ENCODE peak calls at places on chromosomes 3 and 15, in five cellular contexts. Y, O, P, Z and Q are unnamed samples.

GRCh38 chr3:99498544-99499234 is 139.7 kb upstream of the COL8A1 start:
- DNase-seq in Y (peak; percentile 25), O (no peak), P (no peak), Z (peak; percentile 37), Q (no peak)

GRCh38 chr15:63983071-63983711 is 63.1 kb downstream of the DAPK2 start:
- DNase-seq in Y (no peak), O (peak; percentile 37), P (no peak), Z (peak; percentile 19), Q (peak; percentile 39)

GRCh38 chr3:28250999-28251398 is 9.6 kb downstream of the CMC1 start:
- DNase-seq in Y (peak; percentile 21), O (no peak), P (no peak), Z (no peak), Q (no peak)

GRCh38 chr3:143206955-143207337 is 87.4 kb downstream of the CHST2 start:
- DNase-seq in Y (no peak), O (no peak), P (no peak), Z (no peak), Q (peak; percentile 44)

GRCh38 chr15:85831415-85832113 is 36.8 kb upstream of the KLHL25 start:
- DNase-seq in Y (peak; percentile 48), O (peak; percentile 67), P (no peak), Z (peak; percentile 73), Q (peak; percentile 49)

GRCh38 chr3:4797201-4797600 is 182.0 kb upstream of the BHLHE40 start:
- DNase-seq in Y (no peak), O (no peak), P (no peak), Z (peak; percentile 45), Q (no peak)

GRCh38 chr3:63096248-63097058 is 181.7 kb upstream of the SYNPR start:
- DNase-seq in Y (no peak), O (peak; percentile 55), P (no peak), Z (peak; percentile 24), Q (no peak)

GRCh38 chr15:44633603-44634002 is 29.9 kb downstream of the SPG11 start:
- DNase-seq in Y (peak; percentile 36), O (no peak), P (no peak), Z (no peak), Q (no peak)

GRCh38 chr3:155605571-155605970 is 139.3 kb downstream of the PLCH1 start:
- DNase-seq in Y (no peak), O (no peak), P (no peak), Z (no peak), Q (no peak)

GRCh38 chr15:55742927-55743614 is at the start of gene PRTG:
- DNase-seq in Y (peak; percentile 69), O (peak; percentile 76), P (peak; percentile 75), Z (peak; percentile 87), Q (peak; percentile 98)

GRCh38 chr15:67024322-67024997 is 40.9 kb upstream of the SMAD3 start:
- DNase-seq in Y (peak; percentile 97), O (no peak), P (peak; percentile 87), Z (peak; percentile 59), Q (no peak)

GRCh38 chr15:85361306-85361705 is 19.1 kb upstream of the AKAP13 start:
- DNase-seq in Y (no peak), O (no peak), P (no peak), Z (no peak), Q (no peak)

GRCh38 chr15:70974004-70974832 is 81.6 kb downstream of the LRRC49 start:
- DNase-seq in Y (peak; percentile 83), O (no peak), P (no peak), Z (peak; percentile 46), Q (no peak)

GRCh38 chr15:78715930-78716329 is 74.9 kb upstream of the CHRNB4 start:
- DNase-seq in Y (peak; percentile 82), O (no peak), P (peak; percentile 49), Z (no peak), Q (no peak)

GRCh38 chr15:64574220-64574994 is 114.0 kb downstream of the ZNF609 start:
- DNase-seq in Y (peak; percentile 75), O (no peak), P (no peak), Z (no peak), Q (no peak)

GRCh38 chr15:87672309-87672897 is 584.1 kb downstream of the NTRK3 start:
- DNase-seq in Y (peak; percentile 41), O (peak; percentile 40), P (no peak), Z (peak; percentile 51), Q (peak; percentile 32)

GRCh38 chr3:52068055-52068704 is 11.8 kb upstream of the DUSP7 start:
- DNase-seq in Y (peak; percentile 61), O (no peak), P (no peak), Z (no peak), Q (no peak)

GRCh38 chr3:28835751-28836150 is 445.1 kb upstream of the RBMS3 start:
- DNase-seq in Y (peak; percentile 1), O (peak; percentile 58), P (no peak), Z (peak; percentile 57), Q (no peak)

GRCh38 chr15:101406796-101407195 is 82.7 kb downstream of the PCSK6 start:
- DNase-seq in Y (no peak), O (no peak), P (no peak), Z (no peak), Q (no peak)

GRCh38 chr15:31276596-31277298 is 49.9 kb upstream of the KLF13 start:
- DNase-seq in Y (no peak), O (no peak), P (no peak), Z (no peak), Q (no peak)

GRCh38 chr3:171293142-171293782 is 166.9 kb downstream of the TNIK start:
- DNase-seq in Y (no peak), O (no peak), P (no peak), Z (no peak), Q (no peak)

GRCh38 chr3:153162513-153163348 is 705 bp downstream of the RAP2B start:
- DNase-seq in Y (peak; percentile 26), O (peak; percentile 37), P (peak; percentile 58), Z (peak; percentile 59), Q (peak; percentile 49)

GRCh38 chr3:176795897-176796296 is 401.4 kb downstream of the TBL1XR1 start:
- DNase-seq in Y (no peak), O (no peak), P (no peak), Z (peak; percentile 77), Q (no peak)

GRCh38 chr3:123373535-123373987 is 75.3 kb downstream of the ADCY5 start:
- DNase-seq in Y (no peak), O (no peak), P (no peak), Z (no peak), Q (no peak)

GRCh38 chr15:65663521-65663920 is 41.8 kb downstream of the SLC24A1 start:
- DNase-seq in Y (no peak), O (no peak), P (no peak), Z (no peak), Q (no peak)

GRCh38 chr3:182795383-182795782 is 2.1 kb downstream of the ATP11B start:
- DNase-seq in Y (no peak), O (no peak), P (peak; percentile 15), Z (no peak), Q (no peak)

GRCh38 chr3:187454416-187454815 is 86.2 kb downstream of the RTP4 start:
- DNase-seq in Y (no peak), O (no peak), P (no peak), Z (peak; percentile 82), Q (no peak)

GRCh38 chr15:68154923-68155559 is 50.1 kb downstream of the CALML4 start:
- DNase-seq in Y (peak; percentile 70), O (no peak), P (peak; percentile 39), Z (peak; percentile 66), Q (peak; percentile 35)

GRCh38 chr3:48565591-48566400 is 2.2 kb upstream of the UCN2 start:
- DNase-seq in Y (peak; percentile 64), O (no peak), P (no peak), Z (no peak), Q (no peak)

GRCh38 chr15:100211855-100212850 is 129.6 kb downstream of the ADAMTS17 start:
- DNase-seq in Y (no peak), O (no peak), P (peak; percentile 31), Z (peak; percentile 53), Q (no peak)

GRCh38 chr3:196399485-196399945 is 32.7 kb downstream of the UBXN7 start:
- DNase-seq in Y (peak; percentile 72), O (no peak), P (peak; percentile 77), Z (no peak), Q (no peak)

GRCh38 chr3:98508582-98508981 is 11.1 kb downstream of the OR5K2 start:
- DNase-seq in Y (no peak), O (no peak), P (no peak), Z (no peak), Q (no peak)

GRCh38 chr15:100694381-100695012 is 92.1 kb downstream of the ASB7 start:
- DNase-seq in Y (peak; percentile 62), O (no peak), P (no peak), Z (no peak), Q (no peak)

DNA sequence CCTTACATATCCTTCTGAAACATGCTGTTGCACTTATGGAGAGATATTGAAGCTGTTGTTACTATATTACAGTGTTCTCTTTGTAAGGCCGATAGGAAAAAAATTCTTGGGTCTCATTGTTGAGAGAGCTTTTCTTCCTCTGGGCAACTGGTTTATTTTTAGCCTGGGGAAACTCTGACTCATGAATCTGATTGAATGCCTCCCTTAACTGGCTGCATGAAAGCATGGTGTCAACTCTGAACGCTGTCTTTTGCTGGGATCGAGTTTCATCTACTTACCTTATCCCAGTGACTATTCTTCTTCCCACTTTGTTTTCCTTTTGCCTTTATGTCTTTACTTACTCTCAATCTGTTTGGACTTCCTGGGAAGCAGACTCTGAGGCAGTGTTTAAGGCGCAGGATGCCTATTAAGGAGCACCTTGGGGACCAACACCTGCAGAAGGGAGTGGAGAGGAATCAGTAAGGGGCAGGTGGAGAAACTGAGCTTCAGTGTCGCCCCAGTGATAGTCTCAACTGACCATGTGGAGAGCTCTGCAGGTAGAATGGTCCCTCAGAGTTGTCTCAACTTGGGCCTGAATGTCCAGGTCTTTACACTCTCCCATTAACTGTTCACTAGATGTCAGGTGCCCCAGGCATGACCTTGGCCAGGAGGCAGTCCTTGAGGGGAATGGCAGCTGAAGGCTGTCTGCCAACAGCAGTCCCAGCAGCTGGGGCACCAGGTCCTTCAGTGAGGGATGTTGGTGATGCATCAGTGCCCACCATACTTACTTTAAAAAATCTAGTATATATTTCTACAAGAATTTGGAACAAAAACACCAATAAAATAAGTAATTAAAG is 88.9 kb upstream of the CCNL1 start:
- DNase-seq in Y (peak; percentile 94), O (no peak), P (no peak), Z (peak; percentile 77), Q (peak; percentile 26)
- H2BK120ac ChIP-seq in Y (peak overlapping the region; percentile 89), O (no peak overlapping the region), P (no peak overlapping the region), Z (no peak overlapping the region), Q (no peak overlapping the region)

GRCh38 chr15:98735304-98735703 is 87.0 kb downstream of the IGF1R start:
- DNase-seq in Y (no peak), O (no peak), P (no peak), Z (no peak), Q (no peak)
- H3K27ac ChIP-seq in Y (no peak overlapping the region), O (no peak overlapping the region), P (no peak overlapping the region), Z (no peak overlapping the region), Q (no peak overlapping the region)

GRCh38 chr3:15064299-15064834 is 748 bp downstream of the MRPS25 start:
- DNase-seq in Y (peak; percentile 25), O (no peak), P (no peak), Z (peak; percentile 37), Q (no peak)
- H2BK120ac ChIP-seq in Y (no peak overlapping the region), O (no peak overlapping the region), P (peak overlapping the region; percentile 9), Z (no peak overlapping the region), Q (no peak overlapping the region)

GRCh38 chr3:165641569-165642310 is 195.5 kb downstream of the BCHE start:
- DNase-seq in Y (no peak), O (no peak), P (no peak), Z (no peak), Q (no peak)

GRCh38 chr3:165644331-165644730 is 192.9 kb downstream of the BCHE start:
- DNase-seq in Y (no peak), O (no peak), P (no peak), Z (no peak), Q (no peak)

GRCh38 chr3:165640970-165641369 is 196.3 kb downstream of the BCHE start:
- DNase-seq in Y (no peak), O (no peak), P (no peak), Z (no peak), Q (no peak)

GRCh38 chr3:165643433-165643824 is 193.8 kb downstream of the BCHE start:
- DNase-seq in Y (peak; percentile 70), O (no peak), P (no peak), Z (no peak), Q (no peak)

GRCh38 chr3:165642761-165643432 is 194.3 kb downstream of the BCHE start:
- DNase-seq in Y (peak; percentile 98), O (no peak), P (peak; percentile 52), Z (peak; percentile 11), Q (no peak)
- H3K27ac ChIP-seq in Y (peak overlapping the region; percentile 32), O (no peak overlapping the region), P (no peak overlapping the region), Z (no peak overlapping the region), Q (no peak overlapping the region)